ENCODE peak calls at places on chromosomes 7 and 10, in ten cellular contexts. E is upper lobe of left lung, P is body of pancreas, G is mesendoderm, A is right cardiac atrium, S is A549, D is MM.1S, U is heart left ventricle, B is adipocyte, Y is cardiac muscle cell. L is an unnamed sample. For H3K4me1, the result is how much of the 10 kb centered on the place peaks cover.

GRCh38 chr10:44306762-44307161 is 78.1 kb downstream of the CXCL12 start:
- DNase-seq in E (no peak), P (peak), G (peak), A (no peak), S (no peak), D (no peak), U (no peak), B (peak), Y (no peak), L (no peak)

GRCh38 chr10:45181483-45181882 is 133.9 kb downstream of the OR13A1 start:
- DNase-seq in E (no peak), P (peak), G (peak), A (peak), S (no peak), D (no peak), U (peak), B (no peak), Y (peak), L (no peak)

GRCh38 chr7:137937202-137937560 is 64.7 kb downstream of the CREB3L2 start:
- DNase-seq in E (peak), P (no peak), G (no peak), A (peak), S (no peak), D (no peak), U (no peak), B (peak), Y (no peak), L (no peak)

GRCh38 chr10:8150401-8150905 is 96.0 kb downstream of the GATA3 start:
- DNase-seq in E (no peak), P (no peak), G (no peak), A (no peak), S (no peak), D (no peak), U (no peak), B (no peak), Y (peak), L (no peak)

GRCh38 chr10:132397036-132397541 is at the start of gene PWWP2B:
- DNase-seq in E (no peak), P (no peak), G (no peak), A (peak), S (no peak), D (peak), U (peak), B (peak), Y (peak), L (no peak)

GRCh38 chr10:53548664-53549063 is 776.1 kb upstream of the MBL2 start:
- DNase-seq in E (no peak), P (no peak), G (no peak), A (no peak), S (no peak), D (no peak), U (no peak), B (no peak), Y (no peak), L (no peak)

GRCh38 chr7:132930881-132931280 is 151.0 kb downstream of the CHCHD3 start:
- DNase-seq in E (no peak), P (peak), G (peak), A (no peak), S (no peak), D (no peak), U (no peak), B (no peak), Y (no peak), L (no peak)

GRCh38 chr7:22121702-22122474 is 176.2 kb upstream of the CDCA7L start:
- DNase-seq in E (no peak), P (no peak), G (no peak), A (peak), S (no peak), D (no peak), U (no peak), B (no peak), Y (peak), L (no peak)

GRCh38 chr10:78028438-78029293 is 649 bp downstream of the POLR3A start:
- DNase-seq in E (peak), P (peak), G (no peak), A (no peak), S (no peak), D (peak), U (no peak), B (peak), Y (peak), L (no peak)

GRCh38 chr10:73556855-73557254 is 34.3 kb downstream of the USP54 start:
- DNase-seq in E (no peak), P (no peak), G (no peak), A (no peak), S (no peak), D (no peak), U (no peak), B (no peak), Y (no peak), L (no peak)

GRCh38 chr7:51224811-51225581 is 91.6 kb downstream of the COBL start:
- DNase-seq in E (peak), P (peak), G (peak), A (no peak), S (peak), D (no peak), U (no peak), B (no peak), Y (no peak), L (no peak)

GRCh38 chr7:2632717-2633537 is 1.1 kb downstream of the TTYH3 start:
- DNase-seq in E (peak), P (peak), G (peak), A (peak), S (peak), D (no peak), U (peak), B (peak), Y (peak), L (peak)

GRCh38 chr7:141153231-141153630 is 79.4 kb downstream of the TMEM178B start:
- DNase-seq in E (no peak), P (no peak), G (no peak), A (no peak), S (no peak), D (no peak), U (no peak), B (no peak), Y (no peak), L (no peak)

GRCh38 chr7:95411036-95411435 is 14.9 kb upstream of the PON3 start:
- DNase-seq in E (no peak), P (no peak), G (no peak), A (no peak), S (no peak), D (no peak), U (no peak), B (no peak), Y (no peak), L (no peak)

GRCh38 chr7:8190121-8190895 is 71.7 kb downstream of the ICA1 start:
- DNase-seq in E (peak), P (peak), G (peak), A (peak), S (no peak), D (peak), U (no peak), B (peak), Y (peak), L (no peak)

GRCh38 chr7:29099896-29100847 is 46.2 kb downstream of the CPVL start:
- DNase-seq in E (no peak), P (no peak), G (no peak), A (no peak), S (no peak), D (no peak), U (no peak), B (no peak), Y (no peak), L (no peak)

GRCh38 chr10:44370731-44371248 is 14.1 kb downstream of the CXCL12 start:
- DNase-seq in E (no peak), P (peak), G (peak), A (no peak), S (no peak), D (no peak), U (no peak), B (no peak), Y (peak), L (no peak)

GRCh38 chr7:5526190-5527037 is 102.8 kb upstream of the TNRC18 start:
- DNase-seq in E (peak), P (no peak), G (peak), A (peak), S (no peak), D (peak), U (peak), B (peak), Y (peak), L (no peak)

GRCh38 chr7:92872701-92873100 is 36.3 kb upstream of the CDK6 start:
- DNase-seq in E (no peak), P (no peak), G (no peak), A (no peak), S (no peak), D (no peak), U (no peak), B (no peak), Y (peak), L (no peak)

GRCh38 chr7:141288626-141289025 is 214.8 kb downstream of the TMEM178B start:
- DNase-seq in E (no peak), P (no peak), G (no peak), A (no peak), S (no peak), D (no peak), U (no peak), B (no peak), Y (no peak), L (no peak)

GRCh38 chr7:112395411-112395810 is 54.8 kb upstream of the IFRD1 start:
- DNase-seq in E (no peak), P (no peak), G (peak), A (no peak), S (no peak), D (no peak), U (no peak), B (no peak), Y (no peak), L (no peak)

GRCh38 chr7:26460326-26460725 is 168.7 kb downstream of the SNX10 start:
- DNase-seq in E (no peak), P (peak), G (no peak), A (no peak), S (no peak), D (no peak), U (no peak), B (no peak), Y (no peak), L (no peak)

GRCh38 chr10:119431768-119432135 is 110.8 kb downstream of the RGS10 start:
- DNase-seq in E (no peak), P (no peak), G (no peak), A (peak), S (no peak), D (no peak), U (peak), B (no peak), Y (no peak), L (no peak)

GRCh38 chr7:125555921-125556320 is 626.3 kb upstream of the POT1 start:
- DNase-seq in E (no peak), P (no peak), G (peak), A (no peak), S (no peak), D (no peak), U (no peak), B (no peak), Y (no peak), L (no peak)

DNA sequence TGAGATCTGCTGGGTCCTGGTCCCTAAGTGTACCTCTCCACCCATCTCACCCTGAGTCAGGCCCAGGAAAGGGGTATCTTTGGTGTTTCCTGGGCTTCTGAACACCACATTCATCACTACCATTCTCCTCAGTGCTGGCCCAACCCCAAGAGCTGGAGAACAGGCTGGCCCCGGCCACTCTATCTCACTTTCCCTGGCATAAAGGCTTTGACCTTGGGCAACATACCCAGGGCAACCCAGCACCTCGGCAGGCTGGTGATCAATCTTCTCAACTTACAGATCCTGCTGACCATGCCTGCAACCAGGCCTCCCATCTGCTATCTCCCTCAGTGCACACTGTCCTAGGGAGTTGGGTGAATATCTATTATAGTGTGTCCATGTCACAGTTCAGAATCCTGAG is 2.1 kb downstream of the VSIR start:
- DNase-seq in E (no peak), P (peak), G (no peak), A (peak), S (no peak), D (no peak), U (no peak), B (no peak), Y (no peak), L (no peak)
- H3K4me3 ChIP-seq in E (peak), P (no peak), G (no peak), A (peak), S (no peak), D (no peak), U (peak), B (peak), Y (no peak), L (no peak)

GRCh38 chr10:79079074-79079397 is 10.3 kb downstream of the ZMIZ1 start:
- DNase-seq in E (no peak), P (no peak), G (no peak), A (no peak), S (no peak), D (no peak), U (peak), B (peak), Y (peak), L (peak)
- H3K4me1 ChIP-seq in E (half or more), P (half or more), G (under half), A (half or more), S (half or more), D (under half), U (half or more), B (half or more), Y (half or more), L (half or more)

GRCh38 chr7:831596-832291 is 532 bp upstream of the SUN1 start:
- DNase-seq in E (no peak), P (peak), G (peak), A (no peak), S (peak), D (peak), U (no peak), B (peak), Y (peak), L (peak)

GRCh38 chr7:833601-834258 is 1.5 kb downstream of the SUN1 start:
- DNase-seq in E (no peak), P (no peak), G (no peak), A (no peak), S (no peak), D (no peak), U (no peak), B (no peak), Y (no peak), L (no peak)

GRCh38 chr7:834277-834676 is 2.0 kb downstream of the SUN1 start:
- DNase-seq in E (no peak), P (no peak), G (no peak), A (no peak), S (no peak), D (no peak), U (no peak), B (no peak), Y (no peak), L (no peak)

GRCh38 chr7:832968-833424 is 720 bp downstream of the SUN1 start:
- DNase-seq in E (no peak), P (no peak), G (no peak), A (no peak), S (no peak), D (no peak), U (no peak), B (no peak), Y (no peak), L (no peak)

GRCh38 chr7:832292-832967 is at the start of gene SUN1:
- DNase-seq in E (peak), P (peak), G (peak), A (no peak), S (peak), D (peak), U (no peak), B (peak), Y (peak), L (peak)
- H3K4me3 ChIP-seq in E (no peak), P (no peak), G (no peak), A (peak), S (no peak), D (peak), U (peak), B (peak), Y (no peak), L (peak)

DNA sequence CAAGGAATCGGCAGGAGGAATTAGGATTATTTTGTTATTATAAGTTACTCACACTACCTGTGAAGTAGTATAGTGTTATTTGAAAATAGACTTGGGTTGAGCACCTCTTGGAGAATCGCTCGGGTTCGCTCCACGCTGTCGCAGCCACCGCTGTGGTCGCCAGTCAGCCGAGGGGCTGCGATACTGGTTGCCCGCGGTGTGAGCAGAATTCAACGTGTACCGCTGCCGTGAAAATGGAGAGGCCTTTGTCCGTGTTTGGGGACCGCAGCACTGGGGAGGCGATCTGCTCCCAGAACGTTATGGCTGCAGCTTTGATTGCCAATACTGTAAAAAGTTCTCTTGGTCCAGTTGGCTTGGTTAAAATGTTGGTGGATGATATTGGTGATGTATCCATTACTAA is 117.2 kb downstream of the C7orf25 start:
- DNase-seq in E (no peak), P (no peak), G (no peak), A (no peak), S (no peak), D (no peak), U (no peak), B (no peak), Y (no peak), L (no peak)
- H3K4me1 ChIP-seq in E (under half), P (under half), G (under half), A (under half), S (under half), D (under half), U (under half), B (under half), Y (under half), L (under half)

GRCh38 chr7:76354516-76354915 is 4.3 kb downstream of the YWHAG start:
- DNase-seq in E (no peak), P (no peak), G (peak), A (no peak), S (no peak), D (no peak), U (no peak), B (no peak), Y (peak), L (no peak)
- H3K4me3 ChIP-seq in E (no peak), P (no peak), G (no peak), A (no peak), S (no peak), D (no peak), U (peak), B (peak), Y (no peak), L (no peak)

GRCh38 chr10:21519981-21520436 is 5.5 kb downstream of the SKIDA1 start:
- DNase-seq in E (no peak), P (no peak), G (peak), A (no peak), S (no peak), D (peak), U (no peak), B (peak), Y (peak), L (peak)

GRCh38 chr10:21517134-21517982 is 8.1 kb downstream of the SKIDA1 start:
- DNase-seq in E (peak), P (peak), G (peak), A (peak), S (peak), D (peak), U (peak), B (peak), Y (peak), L (peak)

GRCh38 chr10:21518629-21519321 is 6.7 kb downstream of the SKIDA1 start:
- DNase-seq in E (no peak), P (peak), G (peak), A (peak), S (no peak), D (no peak), U (no peak), B (peak), Y (peak), L (no peak)

GRCh38 chr10:21517983-21518628 is 7.4 kb downstream of the SKIDA1 start:
- DNase-seq in E (no peak), P (no peak), G (peak), A (no peak), S (no peak), D (no peak), U (no peak), B (peak), Y (no peak), L (no peak)

GRCh38 chr10:21519327-21519933 is 6.1 kb downstream of the SKIDA1 start:
- DNase-seq in E (no peak), P (no peak), G (no peak), A (no peak), S (no peak), D (no peak), U (no peak), B (peak), Y (no peak), L (no peak)
- H3K4me1 ChIP-seq in E (under half), P (under half), G (under half), A (under half), S (half or more), D (under half), U (under half), B (under half), Y (under half), L (under half)

DNA sequence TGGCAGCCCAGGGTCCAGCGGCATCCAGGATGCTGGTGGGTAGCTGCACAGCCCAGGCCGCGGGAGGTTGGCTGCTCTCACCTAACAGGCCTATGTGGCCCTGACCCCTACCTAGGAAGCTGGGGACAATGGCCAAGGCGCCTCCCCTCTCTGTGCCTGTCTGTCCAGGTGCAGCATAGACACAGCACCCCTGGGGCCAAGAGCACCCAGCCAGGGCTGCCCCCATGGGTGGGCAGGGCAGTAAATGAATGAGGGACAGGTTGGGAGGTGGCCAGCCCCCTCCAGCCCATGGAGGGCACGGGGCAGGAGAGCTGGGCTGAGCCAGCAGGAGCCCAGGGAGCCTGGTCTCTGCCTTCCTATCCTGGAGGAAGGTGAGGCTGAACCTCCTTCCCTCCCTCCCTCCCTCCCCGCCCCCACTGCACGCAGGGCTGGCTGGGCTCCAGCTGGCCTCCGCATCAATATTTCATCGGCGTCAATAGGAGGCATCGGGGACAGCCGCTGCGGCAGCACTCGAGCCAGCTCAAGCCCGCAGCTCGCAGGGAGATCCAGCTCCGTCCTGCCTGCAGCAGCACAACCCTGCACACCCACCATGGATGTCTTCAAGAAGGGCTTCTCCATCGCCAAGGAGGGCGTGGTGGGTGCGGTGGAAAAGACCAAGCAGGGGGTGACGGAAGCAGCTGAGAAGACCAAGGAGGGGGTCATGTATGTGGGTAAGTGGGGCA is at the start of gene SNCG:
- DNase-seq in E (no peak), P (no peak), G (no peak), A (peak), S (no peak), D (no peak), U (peak), B (no peak), Y (peak), L (no peak)
- H3K4me3 ChIP-seq in E (peak), P (no peak), G (no peak), A (peak), S (peak), D (no peak), U (peak), B (peak), Y (no peak), L (no peak)

DNA sequence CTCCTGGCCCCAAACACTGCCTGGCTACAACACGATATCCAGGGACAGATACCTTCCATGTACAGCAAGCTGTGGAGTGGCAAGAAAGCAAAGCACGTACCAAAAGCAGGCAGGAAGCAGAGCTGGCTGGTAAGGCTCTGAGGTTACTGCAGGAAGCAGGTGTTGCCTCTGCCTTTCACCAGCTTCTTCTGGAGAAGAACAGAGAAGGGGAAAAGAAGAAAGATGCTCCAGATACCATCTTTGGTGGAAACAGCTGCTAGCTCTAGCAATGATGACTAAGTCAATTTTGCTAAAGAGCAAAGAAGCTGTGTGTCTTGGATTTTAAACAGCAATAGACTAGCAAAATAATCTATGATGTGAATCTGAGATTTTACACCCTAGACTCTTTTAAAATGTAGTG is 34.9 kb upstream of the PRSS1 start:
- DNase-seq in E (no peak), P (no peak), G (no peak), A (no peak), S (no peak), D (peak), U (no peak), B (no peak), Y (no peak), L (no peak)
- H3K4me1 ChIP-seq in E (under half), P (half or more), G (under half), A (under half), S (under half), D (half or more), U (under half), B (under half), Y (under half), L (under half)